ENCODE peak calls at places on chromosomes 7 and 10, in ten cellular contexts. Y is pancreas, S is GM12865, J is ovary, H is fibroblast of the aortic adventitia, A is spleen, M is AG04450, C is A549, R is hepatocyte, K is cardiac fibroblast. T is an unnamed sample.

GRCh38 chr7:20350996-20351692 is 20.4 kb downstream of the ITGB8 start:
- DNase-seq in S (no peak), H (no peak), M (no peak), K (no peak), A (no peak), J (no peak), C (no peak), R (no peak), Y (no peak), T (no peak)

GRCh38 chr10:132803595-132804210 is 17.8 kb upstream of the NKX6-2 start:
- DNase-seq in M (no peak), A (no peak), C (no peak), Y (peak), S (no peak), J (no peak), R (no peak), H (no peak), K (no peak), T (no peak)

GRCh38 chr10:31644931-31645633 is 283.5 kb downstream of the ARHGAP12 start:
- DNase-seq in R (no peak), K (no peak), M (no peak), J (no peak), C (no peak), S (no peak), H (peak), Y (no peak), A (no peak), T (no peak)

GRCh38 chr10:69721690-69722310 is 79.9 kb upstream of the COL13A1 start:
- DNase-seq in J (no peak), Y (no peak), A (no peak), M (no peak), K (peak), R (no peak), H (peak), C (no peak), S (no peak), T (no peak)

GRCh38 chr7:41097501-41097900 is 605.4 kb downstream of the INHBA start:
- DNase-seq in R (no peak), S (no peak), C (no peak), Y (no peak), M (peak), K (no peak), A (no peak), J (no peak), H (peak), T (no peak)

GRCh38 chr10:114343623-114344306 is 60.5 kb downstream of the AFAP1L2 start:
- DNase-seq in M (no peak), H (no peak), K (no peak), J (no peak), Y (no peak), R (no peak), C (no peak), S (no peak), A (no peak), T (no peak)

GRCh38 chr10:131723601-131724530 is 176.9 kb upstream of the PPP2R2D start:
- DNase-seq in S (no peak), M (no peak), H (no peak), C (no peak), K (no peak), R (no peak), J (no peak), Y (no peak), A (peak), T (no peak)

GRCh38 chr7:75958802-75959543 is 35.4 kb downstream of the TMEM120A start:
- DNase-seq in J (no peak), Y (no peak), M (no peak), A (no peak), K (no peak), H (no peak), S (no peak), C (peak), R (no peak), T (no peak)

GRCh38 chr7:42091461-42092229 is 145.4 kb downstream of the GLI3 start:
- DNase-seq in R (peak), C (no peak), A (no peak), Y (peak), H (no peak), K (no peak), M (no peak), J (no peak), S (no peak), T (no peak)

GRCh38 chr10:80320377-80320776 is 30.9 kb upstream of the MAT1A start:
- DNase-seq in M (no peak), H (no peak), R (no peak), S (no peak), A (no peak), Y (no peak), K (no peak), C (no peak), J (no peak), T (no peak)

GRCh38 chr7:96675548-96675947 is 34.1 kb downstream of the SEM1 start:
- DNase-seq in Y (no peak), C (no peak), A (no peak), R (no peak), S (no peak), M (no peak), H (peak), J (no peak), K (peak), T (no peak)

GRCh38 chr7:138716889-138717288 is 15.7 kb upstream of the SVOPL start:
- DNase-seq in H (no peak), Y (no peak), A (no peak), K (no peak), M (no peak), C (no peak), S (no peak), R (no peak), J (no peak), T (no peak)

GRCh38 chr10:46283945-46284285 is 2.9 kb upstream of the ANTXRL start:
- DNase-seq in A (peak), S (no peak), H (no peak), K (no peak), R (no peak), M (no peak), J (peak), C (no peak), Y (no peak), T (no peak)

GRCh38 chr10:131514454-131514853 is 202.9 kb upstream of the TCERG1L start:
- DNase-seq in A (no peak), K (no peak), Y (no peak), J (no peak), H (no peak), R (peak), C (no peak), S (no peak), M (no peak), T (no peak)

GRCh38 chr7:126940723-126941307 is 311.9 kb downstream of the GRM8 start:
- DNase-seq in S (no peak), A (no peak), H (no peak), R (peak), J (no peak), C (no peak), M (no peak), K (no peak), Y (no peak), T (no peak)

GRCh38 chr10:28811639-28812349 is 134.5 kb downstream of the BAMBI start:
- DNase-seq in H (no peak), A (no peak), C (no peak), Y (no peak), M (no peak), R (no peak), K (no peak), J (no peak), S (no peak), T (no peak)

GRCh38 chr7:28937593-28937992 is 20.5 kb downstream of the TRIL start:
- DNase-seq in K (no peak), S (no peak), C (no peak), Y (no peak), A (no peak), H (no peak), R (no peak), J (no peak), M (no peak), T (no peak)

GRCh38 chr10:103852189-103852711 is 3.1 kb downstream of the SH3PXD2A start:
- DNase-seq in Y (no peak), J (no peak), H (peak), K (peak), S (no peak), M (no peak), R (peak), C (no peak), A (no peak), T (no peak)

GRCh38 chr10:88553116-88553752 is 29.9 kb downstream of the RNLS start:
- DNase-seq in H (peak), K (peak), R (peak), Y (no peak), C (peak), S (peak), J (peak), M (peak), A (no peak), T (peak)

GRCh38 chr7:15685358-15686181 is 913 bp downstream of the MEOX2 start:
- DNase-seq in K (peak), J (peak), S (no peak), C (no peak), Y (peak), R (peak), H (peak), M (peak), A (no peak), T (no peak)

GRCh38 chr7:30976381-30976780 is 12.6 kb downstream of the GHRHR start:
- DNase-seq in M (no peak), A (no peak), K (no peak), S (no peak), R (no peak), C (no peak), Y (no peak), H (no peak), J (no peak), T (no peak)

GRCh38 chr10:126904493-126904806 is 778 bp upstream of the DOCK1 start:
- DNase-seq in C (no peak), J (no peak), S (no peak), K (no peak), R (no peak), M (no peak), H (no peak), A (no peak), Y (no peak), T (no peak)

GRCh38 chr10:59079386-59080226 is 96.8 kb upstream of the PHYHIPL start:
- DNase-seq in M (peak), J (no peak), K (peak), S (no peak), H (peak), C (peak), Y (no peak), A (no peak), R (no peak), T (peak)

GRCh38 chr10:17238445-17239275 is 10.6 kb downstream of the VIM start:
- DNase-seq in S (no peak), M (no peak), Y (no peak), A (no peak), J (peak), K (peak), C (peak), R (no peak), H (peak), T (no peak)

GRCh38 chr7:48074231-48074654 is 14.8 kb upstream of the UPP1 start:
- DNase-seq in S (no peak), M (no peak), H (peak), J (no peak), R (no peak), Y (no peak), K (no peak), C (no peak), A (no peak), T (peak)

GRCh38 chr10:128149267-128149666 is 23.0 kb upstream of the MKI67 start:
- DNase-seq in A (peak), J (no peak), H (no peak), C (no peak), R (no peak), M (no peak), S (no peak), K (no peak), Y (peak), T (no peak)

GRCh38 chr7:110003827-110004226 is 1087.1 kb upstream of the LRRN3 start:
- DNase-seq in H (no peak), Y (no peak), J (no peak), M (no peak), K (no peak), R (no peak), S (no peak), A (no peak), C (no peak), T (no peak)

GRCh38 chr10:128624656-128625530 is 498.7 kb upstream of the MKI67 start:
- DNase-seq in J (no peak), A (no peak), S (no peak), R (no peak), H (no peak), M (no peak), K (peak), C (no peak), Y (no peak), T (no peak)

GRCh38 chr10:113019096-113019495 is 69.0 kb downstream of the TCF7L2 start:
- DNase-seq in C (no peak), H (no peak), M (no peak), K (no peak), Y (no peak), R (no peak), S (no peak), J (no peak), A (no peak), T (no peak)

GRCh38 chr7:2510130-2510776 is 9.3 kb upstream of the LFNG start:
- DNase-seq in K (no peak), C (no peak), R (no peak), J (no peak), Y (no peak), S (no peak), M (no peak), A (peak), H (no peak), T (no peak)

GRCh38 chr7:2507917-2508306 is 11.7 kb upstream of the LFNG start:
- DNase-seq in M (no peak), H (no peak), J (no peak), C (no peak), K (no peak), Y (no peak), A (no peak), R (no peak), S (no peak), T (no peak)

GRCh38 chr7:2507208-2507916 is 12.2 kb upstream of the LFNG start:
- DNase-seq in A (peak), J (no peak), C (no peak), H (no peak), S (no peak), R (no peak), M (no peak), Y (peak), K (no peak), T (no peak)

GRCh38 chr7:2509298-2509906 is 10.2 kb upstream of the LFNG start:
- DNase-seq in A (peak), J (no peak), Y (no peak), K (no peak), H (no peak), M (no peak), R (no peak), C (no peak), S (no peak), T (no peak)

DNA sequence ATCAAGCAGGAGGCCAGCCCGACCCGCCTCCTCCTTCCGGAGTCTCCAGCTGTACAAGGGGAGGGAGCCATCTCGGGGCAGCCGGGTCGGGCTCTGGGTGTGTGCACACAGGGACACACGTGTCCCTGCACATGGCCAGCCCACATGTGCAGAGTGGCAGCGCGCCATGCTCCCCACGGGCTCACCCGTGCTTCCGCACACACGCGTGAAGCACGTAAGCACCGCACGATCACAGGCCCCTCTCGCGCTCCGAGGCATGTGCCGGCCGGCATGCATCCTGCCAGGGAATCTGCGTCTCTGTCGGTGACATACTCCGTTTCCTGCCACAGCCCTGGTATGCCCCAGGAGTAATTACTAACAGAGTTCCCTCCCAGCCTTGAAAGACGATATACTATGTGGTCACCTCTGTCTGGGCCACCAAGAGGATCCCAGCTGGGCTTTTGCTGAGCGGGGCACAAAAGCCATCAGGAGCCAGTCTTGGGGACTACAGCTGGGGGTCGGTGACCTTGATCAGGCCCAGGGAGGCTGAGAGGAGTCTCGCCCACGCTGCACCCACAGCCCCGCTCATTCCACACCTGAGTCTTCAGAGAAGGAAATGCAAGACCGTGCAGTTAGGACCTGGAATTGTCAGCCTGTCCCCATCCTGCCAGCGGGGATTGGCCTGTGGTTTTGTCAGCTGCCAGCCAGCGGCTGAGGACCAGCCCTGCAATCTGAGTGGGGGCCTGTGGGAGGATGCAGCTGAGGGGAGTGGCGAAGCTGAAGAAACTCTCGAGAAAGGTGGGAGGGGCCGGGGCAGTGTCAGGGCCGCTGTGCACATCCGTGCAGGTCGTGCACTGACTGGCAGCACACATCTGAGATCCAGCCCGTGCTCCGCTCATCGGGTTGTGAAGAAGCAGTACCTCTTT is 11.0 kb upstream of the LFNG start:
- DNase-seq in J (no peak), K (peak), M (no peak), C (no peak), A (peak), S (peak), R (no peak), Y (no peak), H (no peak), T (no peak)
- H3K4me3 ChIP-seq in J (no peak), K (no peak), M (no peak), C (no peak), A (peak), S (no peak), R (no peak), Y (no peak), H (no peak), T (no peak)

GRCh38 chr7:50145801-50146338 is 52.8 kb upstream of the ZPBP start:
- DNase-seq in M (no peak), R (no peak), K (no peak), S (peak), H (no peak), J (no peak), C (no peak), A (no peak), Y (no peak), T (no peak)
- TF ChIP-seq CTCF in M (no peak), R (no peak), K (no peak), S (no peak), H (no peak), J (no peak), C (no peak), A (no peak), Y (no peak), T (no peak)

GRCh38 chr7:99457050-99457645 is 8.8 kb downstream of the ATP5MF start:
- DNase-seq in C (no peak), K (no peak), R (no peak), H (no peak), A (no peak), Y (no peak), M (no peak), J (no peak), S (no peak), T (no peak)

GRCh38 chr7:99461221-99461620 is 4.7 kb downstream of the ATP5MF start:
- DNase-seq in M (no peak), Y (peak), A (no peak), J (no peak), C (no peak), R (no peak), S (no peak), H (no peak), K (no peak), T (no peak)

GRCh38 chr7:99457646-99458493 is 8.1 kb downstream of the ATP5MF start:
- DNase-seq in R (no peak), H (no peak), S (no peak), K (no peak), Y (peak), A (no peak), C (no peak), M (no peak), J (no peak), T (no peak)

GRCh38 chr7:99459087-99459486 is 6.9 kb downstream of the ATP5MF start:
- DNase-seq in M (no peak), A (no peak), C (peak), K (peak), S (peak), J (no peak), Y (peak), H (peak), R (no peak), T (no peak)

GRCh38 chr7:99460651-99461050 is 5.3 kb downstream of the ATP5MF start:
- DNase-seq in H (no peak), M (no peak), A (no peak), S (no peak), Y (peak), K (no peak), C (no peak), J (no peak), R (no peak), T (no peak)
- H3K4me3 ChIP-seq in H (no peak), M (no peak), A (no peak), S (no peak), Y (no peak), K (no peak), C (no peak), J (no peak), R (no peak), T (no peak)

GRCh38 chr10:116490028-116490662 is 55.6 kb upstream of the PNLIP start:
- DNase-seq in S (peak), Y (no peak), R (peak), C (peak), A (no peak), M (no peak), K (peak), H (peak), J (no peak), T (no peak)
- TF ChIP-seq CTCF in S (peak), Y (peak), R (peak), C (peak), A (peak), M (peak), K (peak), H (peak), J (no peak), T (peak)

DNA sequence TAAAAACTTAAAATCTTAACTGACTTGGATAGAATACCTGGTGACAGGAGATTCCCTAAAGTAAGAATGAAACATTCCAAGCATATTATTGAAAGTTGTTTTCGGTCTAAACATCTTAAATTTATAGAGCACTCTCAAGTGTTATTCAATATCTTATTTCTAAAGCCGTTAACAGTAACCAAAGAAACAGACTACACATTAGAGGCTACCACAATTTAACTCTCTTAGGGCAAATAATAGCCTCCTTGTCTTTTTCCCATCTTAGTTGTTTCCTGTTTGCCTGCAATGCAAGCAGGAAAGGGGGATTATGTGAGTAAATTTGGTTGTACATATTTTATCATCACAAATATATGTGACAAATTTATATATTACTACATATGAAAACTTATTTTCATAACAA is 31.4 kb downstream of the NAPEPLD start:
- DNase-seq in R (no peak), K (no peak), A (no peak), H (no peak), Y (no peak), C (no peak), S (no peak), J (no peak), M (no peak), T (no peak)
- H3K4me3 ChIP-seq in R (no peak), K (no peak), A (no peak), H (no peak), Y (no peak), C (no peak), S (no peak), J (no peak), M (no peak), T (no peak)

DNA sequence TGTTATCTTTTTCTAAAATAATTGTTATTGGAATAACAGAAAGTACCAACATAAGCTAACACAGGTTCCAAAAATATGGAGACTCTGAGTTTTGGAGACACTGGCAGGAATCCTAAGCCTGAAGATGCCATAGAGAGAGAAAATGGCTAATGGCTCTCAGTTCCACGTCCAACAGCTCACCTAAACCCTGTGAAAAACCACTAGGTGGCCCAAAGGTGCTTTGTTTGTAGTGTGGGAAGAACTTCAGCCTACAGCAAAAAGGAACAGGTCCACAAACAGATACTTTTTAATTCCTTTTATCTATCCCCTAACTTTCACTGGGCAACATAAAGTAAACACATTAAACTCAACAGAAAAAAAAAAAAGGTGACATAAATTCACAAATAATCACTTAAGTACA is 272.3 kb downstream of the SEMA3D start:
- DNase-seq in M (no peak), H (no peak), J (no peak), A (no peak), R (no peak), Y (no peak), C (peak), S (peak), K (no peak), T (no peak)
- TF ChIP-seq CTCF in M (no peak), H (peak), J (no peak), A (no peak), R (no peak), Y (no peak), C (peak), S (no peak), K (no peak), T (peak)

DNA sequence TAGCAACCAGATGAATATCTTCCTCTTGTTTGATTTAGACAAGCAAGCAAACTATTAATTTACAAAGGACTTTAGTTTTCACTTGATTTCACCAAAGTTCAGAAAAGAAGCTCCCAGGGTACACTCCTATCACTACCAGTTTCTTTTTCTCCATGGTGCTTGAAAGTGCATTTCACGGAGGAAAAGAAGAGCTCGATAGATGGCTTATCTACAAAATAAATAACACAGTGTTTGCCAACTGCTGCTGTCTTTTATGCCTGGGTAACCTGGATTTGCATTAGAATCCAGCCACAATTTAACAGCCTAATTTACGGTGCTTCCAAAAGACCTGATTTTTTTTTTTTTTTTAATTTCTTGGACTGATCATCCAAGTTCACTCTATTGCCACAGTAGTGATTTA is 275.7 kb downstream of the GPR37 start:
- DNase-seq in J (no peak), Y (no peak), M (no peak), C (peak), S (no peak), A (no peak), R (no peak), K (no peak), H (no peak), T (no peak)
- H3K4me3 ChIP-seq in J (no peak), Y (no peak), M (no peak), C (peak), S (no peak), A (no peak), R (no peak), K (no peak), H (no peak), T (no peak)

T was measured in retinal pigment epithelial cell.